ENCODE peak calls at places on chromosomes 3 and 15, in ten cellular contexts. T is suprapubic skin; W is AG09309; C is stimulated activated naive CD4-positive, alpha-beta T cell treated with Interleukin-2 at 50 U/mL for 16 hours; V is AG10803; P is coronary artery; L is sigmoid colon; K is right cardiac atrium; M is NK-92 treated with Interleukin-12 subunit alpha and Interleukin-12 subunit beta, amount 100 ng/mL, for 24 hours; H is PC-3. O is an unnamed sample.

GRCh38 chr3:51538459-51539290 is at the start of gene RAD54L2:
- DNase-seq in T (peak), W (no peak), C (peak), V (peak), P (peak), L (peak), K (peak), M (peak), H (peak), O (peak)

GRCh38 chr15:40830884-40831283 is 2.4 kb upstream of the PPP1R14D start:
- DNase-seq in T (no peak), W (no peak), C (no peak), V (no peak), P (no peak), L (no peak), K (no peak), M (no peak), H (no peak), O (no peak)

GRCh38 chr3:12229144-12229871 is 59.6 kb upstream of the PPARG start:
- DNase-seq in T (no peak), W (no peak), C (no peak), V (no peak), P (no peak), L (no peak), K (no peak), M (no peak), H (no peak), O (no peak)

GRCh38 chr3:72050048-72050632 is 265.2 kb upstream of the PROK2 start:
- DNase-seq in T (no peak), W (no peak), C (no peak), V (no peak), P (no peak), L (no peak), K (no peak), M (no peak), H (no peak), O (no peak)

GRCh38 chr3:9298236-9298635 is 48.8 kb upstream of the SRGAP3 start:
- DNase-seq in T (no peak), W (no peak), C (no peak), V (no peak), P (no peak), L (no peak), K (no peak), M (no peak), H (peak), O (no peak)

GRCh38 chr15:72339777-72340177 is 19.8 kb upstream of the CELF6 start:
- DNase-seq in T (no peak), W (peak), C (no peak), V (peak), P (no peak), L (no peak), K (no peak), M (no peak), H (peak), O (no peak)

GRCh38 chr3:58066842-58067241 is 58.6 kb downstream of the FLNB start:
- DNase-seq in T (peak), W (no peak), C (no peak), V (peak), P (no peak), L (no peak), K (no peak), M (no peak), H (peak), O (no peak)

GRCh38 chr15:68277131-68277604 is 377 bp upstream of the FEM1B start:
- DNase-seq in T (no peak), W (no peak), C (no peak), V (peak), P (peak), L (peak), K (peak), M (no peak), H (no peak), O (no peak)

GRCh38 chr3:111801697-111802655 is 57.1 kb upstream of the PHLDB2 start:
- DNase-seq in T (no peak), W (peak), C (no peak), V (peak), P (no peak), L (no peak), K (no peak), M (no peak), H (peak), O (no peak)